ENCODE peak calls at places on chromosomes 13 and 19, in seven cellular contexts. One of them, this sample, is unnamed.

GRCh38 chr13:19182536-19182935 is 912 bp upstream of the TUBA3C start:
- DNase-seq in glutamatergic neuron: no peak
- DNase-seq in RPMI7951: no peak
- DNase-seq in KBM-7: no peak
- DNase-seq in stimulated activated CD4-positive, alpha-beta T cell treated with anti-CD3 and anti-CD28 coated beads, Interleukin-4, amount 100 ng/mL, for 1 hour: no peak
- DNase-seq in hepatocyte: no peak
- DNase-seq in Peyer's patch: no peak
- DNase-seq in this sample: no peak

GRCh38 chr19:52734340-52734892 is 428 bp downstream of the ZNF611 start:
- DNase-seq in RPMI7951: peak
- DNase-seq in glutamatergic neuron: peak
- DNase-seq in stimulated activated CD4-positive, alpha-beta T cell treated with anti-CD3 and anti-CD28 coated beads, Interleukin-4, amount 100 ng/mL, for 1 hour: no peak
- DNase-seq in Peyer's patch: no peak
- DNase-seq in KBM-7: no peak
- DNase-seq in hepatocyte: peak
- DNase-seq in this sample: peak

GRCh38 chr13:42924290-42924803 is 67.7 kb downstream of the EPSTI1 start:
- DNase-seq in stimulated activated CD4-positive, alpha-beta T cell treated with anti-CD3 and anti-CD28 coated beads, Interleukin-4, amount 100 ng/mL, for 1 hour: no peak
- DNase-seq in RPMI7951: no peak
- DNase-seq in hepatocyte: no peak
- DNase-seq in Peyer's patch: no peak
- DNase-seq in glutamatergic neuron: no peak
- DNase-seq in KBM-7: no peak
- DNase-seq in this sample: no peak

GRCh38 chr19:4694211-4694987 is 24.3 kb upstream of the MYDGF start:
- DNase-seq in Peyer's patch: peak
- DNase-seq in glutamatergic neuron: no peak
- DNase-seq in hepatocyte: no peak
- DNase-seq in KBM-7: no peak
- DNase-seq in stimulated activated CD4-positive, alpha-beta T cell treated with anti-CD3 and anti-CD28 coated beads, Interleukin-4, amount 100 ng/mL, for 1 hour: no peak
- DNase-seq in RPMI7951: peak
- DNase-seq in this sample: peak

GRCh38 chr13:39875583-39875982 is 220.1 kb downstream of the COG6 start:
- DNase-seq in glutamatergic neuron: no peak
- DNase-seq in stimulated activated CD4-positive, alpha-beta T cell treated with anti-CD3 and anti-CD28 coated beads, Interleukin-4, amount 100 ng/mL, for 1 hour: no peak
- DNase-seq in RPMI7951: no peak
- DNase-seq in hepatocyte: no peak
- DNase-seq in Peyer's patch: no peak
- DNase-seq in KBM-7: no peak
- DNase-seq in this sample: no peak

GRCh38 chr13:52344108-52344507 is 61.9 kb downstream of the THSD1 start:
- DNase-seq in KBM-7: no peak
- DNase-seq in stimulated activated CD4-positive, alpha-beta T cell treated with anti-CD3 and anti-CD28 coated beads, Interleukin-4, amount 100 ng/mL, for 1 hour: no peak
- DNase-seq in RPMI7951: no peak
- DNase-seq in glutamatergic neuron: no peak
- DNase-seq in Peyer's patch: no peak
- DNase-seq in hepatocyte: no peak
- DNase-seq in this sample: no peak

GRCh38 chr13:99399623-99399974 is 92.4 kb upstream of the GPR183 start:
- DNase-seq in hepatocyte: no peak
- DNase-seq in stimulated activated CD4-positive, alpha-beta T cell treated with anti-CD3 and anti-CD28 coated beads, Interleukin-4, amount 100 ng/mL, for 1 hour: no peak
- DNase-seq in RPMI7951: no peak
- DNase-seq in glutamatergic neuron: no peak
- DNase-seq in KBM-7: no peak
- DNase-seq in Peyer's patch: no peak
- DNase-seq in this sample: no peak

GRCh38 chr19:17997969-17998826 is 9.8 kb upstream of the ARRDC2 start:
- DNase-seq in Peyer's patch: peak
- DNase-seq in stimulated activated CD4-positive, alpha-beta T cell treated with anti-CD3 and anti-CD28 coated beads, Interleukin-4, amount 100 ng/mL, for 1 hour: no peak
- DNase-seq in hepatocyte: peak
- DNase-seq in glutamatergic neuron: no peak
- DNase-seq in KBM-7: no peak
- DNase-seq in RPMI7951: peak
- DNase-seq in this sample: peak

GRCh38 chr13:27170521-27171243 is 929 bp downstream of the USP12 start:
- DNase-seq in glutamatergic neuron: peak
- DNase-seq in Peyer's patch: peak
- DNase-seq in hepatocyte: peak
- DNase-seq in RPMI7951: peak
- DNase-seq in stimulated activated CD4-positive, alpha-beta T cell treated with anti-CD3 and anti-CD28 coated beads, Interleukin-4, amount 100 ng/mL, for 1 hour: peak
- DNase-seq in KBM-7: peak
- DNase-seq in this sample: peak

GRCh38 chr13:111225810-111226546 is 94.5 kb upstream of the TEX29 start:
- DNase-seq in stimulated activated CD4-positive, alpha-beta T cell treated with anti-CD3 and anti-CD28 coated beads, Interleukin-4, amount 100 ng/mL, for 1 hour: no peak
- DNase-seq in hepatocyte: no peak
- DNase-seq in RPMI7951: no peak
- DNase-seq in glutamatergic neuron: no peak
- DNase-seq in KBM-7: no peak
- DNase-seq in Peyer's patch: no peak
- DNase-seq in this sample: peak

GRCh38 chr13:77338961-77339401 is 12.1 kb upstream of the MYCBP2 start:
- DNase-seq in KBM-7: peak
- DNase-seq in stimulated activated CD4-positive, alpha-beta T cell treated with anti-CD3 and anti-CD28 coated beads, Interleukin-4, amount 100 ng/mL, for 1 hour: no peak
- DNase-seq in glutamatergic neuron: peak
- DNase-seq in Peyer's patch: no peak
- DNase-seq in hepatocyte: no peak
- DNase-seq in RPMI7951: no peak
- DNase-seq in this sample: no peak

GRCh38 chr19:872266-872951 is 12.9 kb downstream of the CFD start:
- DNase-seq in hepatocyte: peak
- DNase-seq in glutamatergic neuron: peak
- DNase-seq in stimulated activated CD4-positive, alpha-beta T cell treated with anti-CD3 and anti-CD28 coated beads, Interleukin-4, amount 100 ng/mL, for 1 hour: peak
- DNase-seq in RPMI7951: peak
- DNase-seq in KBM-7: peak
- DNase-seq in Peyer's patch: peak
- DNase-seq in this sample: peak

GRCh38 chr13:32745509-32745908 is 159.3 kb downstream of the PDS5B start:
- DNase-seq in Peyer's patch: no peak
- DNase-seq in KBM-7: no peak
- DNase-seq in stimulated activated CD4-positive, alpha-beta T cell treated with anti-CD3 and anti-CD28 coated beads, Interleukin-4, amount 100 ng/mL, for 1 hour: no peak
- DNase-seq in glutamatergic neuron: no peak
- DNase-seq in RPMI7951: no peak
- DNase-seq in hepatocyte: no peak
- DNase-seq in this sample: no peak

GRCh38 chr13:110390572-110390971 is 83.5 kb downstream of the COL4A2 start:
- DNase-seq in RPMI7951: peak
- DNase-seq in KBM-7: no peak
- DNase-seq in hepatocyte: no peak
- DNase-seq in stimulated activated CD4-positive, alpha-beta T cell treated with anti-CD3 and anti-CD28 coated beads, Interleukin-4, amount 100 ng/mL, for 1 hour: no peak
- DNase-seq in glutamatergic neuron: no peak
- DNase-seq in Peyer's patch: no peak
- DNase-seq in this sample: no peak

GRCh38 chr13:97030705-97031452 is 36.6 kb upstream of the OXGR1 start:
- DNase-seq in glutamatergic neuron: no peak
- DNase-seq in stimulated activated CD4-positive, alpha-beta T cell treated with anti-CD3 and anti-CD28 coated beads, Interleukin-4, amount 100 ng/mL, for 1 hour: no peak
- DNase-seq in RPMI7951: peak
- DNase-seq in Peyer's patch: no peak
- DNase-seq in KBM-7: no peak
- DNase-seq in hepatocyte: peak
- DNase-seq in this sample: no peak

GRCh38 chr19:39544201-39544903 is 4.4 kb upstream of the EID2 start:
- DNase-seq in hepatocyte: no peak
- DNase-seq in stimulated activated CD4-positive, alpha-beta T cell treated with anti-CD3 and anti-CD28 coated beads, Interleukin-4, amount 100 ng/mL, for 1 hour: no peak
- DNase-seq in KBM-7: no peak
- DNase-seq in Peyer's patch: no peak
- DNase-seq in glutamatergic neuron: no peak
- DNase-seq in RPMI7951: peak
- DNase-seq in this sample: peak

GRCh38 chr19:29098091-29098490 is 114.9 kb downstream of the UQCRFS1 start:
- DNase-seq in stimulated activated CD4-positive, alpha-beta T cell treated with anti-CD3 and anti-CD28 coated beads, Interleukin-4, amount 100 ng/mL, for 1 hour: no peak
- DNase-seq in hepatocyte: no peak
- DNase-seq in Peyer's patch: no peak
- DNase-seq in glutamatergic neuron: no peak
- DNase-seq in RPMI7951: no peak
- DNase-seq in KBM-7: no peak
- DNase-seq in this sample: no peak

GRCh38 chr19:48169974-48170803 is at the start of the genes LIG1 and ZSWIM9:
- DNase-seq in RPMI7951: peak
- DNase-seq in glutamatergic neuron: peak
- DNase-seq in stimulated activated CD4-positive, alpha-beta T cell treated with anti-CD3 and anti-CD28 coated beads, Interleukin-4, amount 100 ng/mL, for 1 hour: peak
- DNase-seq in hepatocyte: peak
- DNase-seq in KBM-7: peak
- DNase-seq in Peyer's patch: peak
- DNase-seq in this sample: peak

GRCh38 chr19:11767633-11768133 is 883 bp downstream of the ZNF441 start:
- DNase-seq in KBM-7: peak
- DNase-seq in hepatocyte: peak
- DNase-seq in stimulated activated CD4-positive, alpha-beta T cell treated with anti-CD3 and anti-CD28 coated beads, Interleukin-4, amount 100 ng/mL, for 1 hour: peak
- DNase-seq in Peyer's patch: peak
- DNase-seq in RPMI7951: peak
- DNase-seq in glutamatergic neuron: peak
- DNase-seq in this sample: peak